ENCODE peak calls at places on chromosomes 4 and X, in seven cellular contexts. I, V, N, M, W, O and P are unnamed samples.

GRCh38 chr4:6155996-6156395 is 44.4 kb downstream of the JAKMIP1 start:
- DNase-seq in I (no peak), V (no peak), N (no peak), M (no peak), W (no peak), O (no peak), P (no peak)

GRCh38 chr4:182144621-182145359 is 98.4 kb upstream of the TENM3 start:
- DNase-seq in I (peak; percentile 22), V (no peak), N (peak; percentile 18), M (no peak), W (peak; percentile 35), O (peak; percentile 86), P (no peak)

GRCh38 chrX:71163010-71163409 is 18.4 kb downstream of the NLGN3 start:
- DNase-seq in I (no peak), V (no peak), N (no peak), M (no peak), W (no peak), O (no peak), P (peak; percentile 8)

GRCh38 chr4:159105063-159105414 is 2.2 kb downstream of the RAPGEF2 start:
- DNase-seq in I (peak; percentile 61), V (no peak), N (no peak), M (no peak), W (no peak), O (no peak), P (no peak)

GRCh38 chrX:125293792-125294780 is 25.6 kb upstream of the TEX13C start:
- DNase-seq in I (no peak), V (no peak), N (no peak), M (no peak), W (no peak), O (no peak), P (no peak)

GRCh38 chr4:153684182-153685073 is at the start of gene TLR2:
- DNase-seq in I (no peak), V (peak; percentile 70), N (peak; percentile 30), M (peak; percentile 80), W (peak; percentile 68), O (peak; percentile 96), P (peak; percentile 86)

GRCh38 chrX:69503835-69504625 is at the start of gene NALF2:
- DNase-seq in I (peak; percentile 11), V (peak; percentile 59), N (no peak), M (peak; percentile 51), W (peak; percentile 77), O (peak; percentile 80), P (peak; percentile 70)

GRCh38 chrX:38806054-38806389 is 4.8 kb downstream of the MID1IP1 start:
- DNase-seq in I (no peak), V (no peak), N (no peak), M (no peak), W (no peak), O (no peak), P (no peak)

GRCh38 chrX:148290041-148290440 is 210.4 kb upstream of the AFF2 start:
- DNase-seq in I (no peak), V (no peak), N (no peak), M (no peak), W (no peak), O (no peak), P (no peak)

GRCh38 chrX:17375631-17376380 is 806 bp downstream of the NHS start:
- DNase-seq in I (peak; percentile 22), V (peak; percentile 15), N (no peak), M (peak; percentile 2), W (peak; percentile 19), O (peak; percentile 86), P (peak; percentile 67)

GRCh38 chrX:107537815-107538214 is 88.4 kb downstream of the FRMPD3 start:
- DNase-seq in I (peak; percentile 50), V (no peak), N (no peak), M (peak; percentile 52), W (no peak), O (no peak), P (no peak)

GRCh38 chrX:68646421-68646820 is 1.0 kb upstream of the STARD8 start:
- DNase-seq in I (no peak), V (peak; percentile 20), N (no peak), M (no peak), W (no peak), O (no peak), P (no peak)

GRCh38 chr4:37561803-37562207 is 124.4 kb downstream of the RELL1 start:
- DNase-seq in I (peak; percentile 80), V (no peak), N (no peak), M (no peak), W (no peak), O (no peak), P (no peak)

GRCh38 chrX:39815621-39816020 is 282.1 kb downstream of the BCOR start:
- DNase-seq in I (peak; percentile 7), V (no peak), N (no peak), M (no peak), W (no peak), O (no peak), P (no peak)

GRCh38 chr4:169398294-169398693 is 127.5 kb upstream of the SH3RF1 start:
- DNase-seq in I (peak; percentile 76), V (no peak), N (no peak), M (no peak), W (no peak), O (no peak), P (no peak)

GRCh38 chr4:41318839-41319530 is 62.3 kb downstream of the UCHL1 start:
- DNase-seq in I (no peak), V (no peak), N (no peak), M (no peak), W (no peak), O (no peak), P (no peak)

GRCh38 chr4:38574559-38575333 is 89.3 kb upstream of the KLF3 start:
- DNase-seq in I (no peak), V (no peak), N (no peak), M (peak; percentile 43), W (peak; percentile 80), O (peak; percentile 18), P (no peak)

GRCh38 chr4:145083891-145084640 is 13.9 kb downstream of the ANAPC10 start:
- DNase-seq in I (peak; percentile 47), V (no peak), N (no peak), M (no peak), W (no peak), O (no peak), P (no peak)

GRCh38 chr4:113447695-113448265 is 313.8 kb downstream of the CAMK2D start:
- DNase-seq in I (no peak), V (no peak), N (peak; percentile 43), M (peak; percentile 13), W (no peak), O (no peak), P (no peak)

GRCh38 chr4:12963291-12963690 is 520.8 kb downstream of the RAB28 start:
- DNase-seq in I (no peak), V (no peak), N (no peak), M (no peak), W (no peak), O (no peak), P (no peak)

GRCh38 chr4:6692806-6693205 is 872 bp upstream of the S100P start:
- DNase-seq in I (peak; percentile 42), V (no peak), N (no peak), M (no peak), W (no peak), O (no peak), P (no peak)

GRCh38 chr4:159358226-159358625 is 255.3 kb downstream of the RAPGEF2 start:
- DNase-seq in I (peak; percentile 90), V (no peak), N (no peak), M (no peak), W (no peak), O (no peak), P (no peak)

DNA sequence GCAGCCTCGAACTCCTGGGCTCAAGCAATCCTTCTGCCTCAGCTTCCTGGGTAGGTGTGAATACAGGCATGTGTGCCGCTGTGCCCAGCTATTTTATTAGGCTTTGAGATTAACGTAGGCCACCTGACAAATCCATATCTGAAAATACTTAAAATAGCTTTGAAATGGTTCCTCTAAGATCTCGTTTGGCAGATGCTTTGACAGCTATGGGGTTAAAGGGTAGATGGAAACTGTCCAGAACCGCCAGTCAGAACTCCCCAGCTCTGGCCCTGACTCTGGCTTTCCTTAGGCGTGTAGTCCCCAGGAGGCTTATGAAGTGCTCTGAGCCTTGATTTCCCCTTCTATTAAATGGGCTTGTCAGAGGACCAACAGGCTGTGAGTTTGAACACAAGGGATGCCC is 32.8 kb upstream of the STIM2 start:
- DNase-seq in I (no peak), V (no peak), N (no peak), M (peak; percentile 54), W (no peak), O (no peak), P (no peak)
- H3K27ac ChIP-seq in I (no peak overlapping the region), V (no peak overlapping the region), N (no peak overlapping the region), M (peak overlapping the region; percentile 77), W (no peak overlapping the region), O (no peak overlapping the region), P (no peak overlapping the region)

GRCh38 chr4:1233641-1234277 is 15.2 kb downstream of the CTBP1 start:
- DNase-seq in I (peak; percentile 34), V (no peak), N (peak; percentile 77), M (no peak), W (no peak), O (peak; percentile 59), P (peak; percentile 89)
- TF ChIP-seq POLR2A in I (no peak), V (no peak), N (no peak), M (no peak), W (no peak), O (no peak), P (no peak)

GRCh38 chr4:17315459-17315858 is 196.4 kb downstream of the QDPR start:
- DNase-seq in I (no peak), V (no peak), N (no peak), M (no peak), W (no peak), O (no peak), P (no peak)

GRCh38 chr4:17313194-17313593 is 198.7 kb downstream of the QDPR start:
- DNase-seq in I (no peak), V (no peak), N (no peak), M (no peak), W (no peak), O (no peak), P (no peak)

GRCh38 chr4:17310269-17310652 is 201.6 kb downstream of the QDPR start:
- DNase-seq in I (peak; percentile 49), V (no peak), N (no peak), M (no peak), W (no peak), O (no peak), P (no peak)

DNA sequence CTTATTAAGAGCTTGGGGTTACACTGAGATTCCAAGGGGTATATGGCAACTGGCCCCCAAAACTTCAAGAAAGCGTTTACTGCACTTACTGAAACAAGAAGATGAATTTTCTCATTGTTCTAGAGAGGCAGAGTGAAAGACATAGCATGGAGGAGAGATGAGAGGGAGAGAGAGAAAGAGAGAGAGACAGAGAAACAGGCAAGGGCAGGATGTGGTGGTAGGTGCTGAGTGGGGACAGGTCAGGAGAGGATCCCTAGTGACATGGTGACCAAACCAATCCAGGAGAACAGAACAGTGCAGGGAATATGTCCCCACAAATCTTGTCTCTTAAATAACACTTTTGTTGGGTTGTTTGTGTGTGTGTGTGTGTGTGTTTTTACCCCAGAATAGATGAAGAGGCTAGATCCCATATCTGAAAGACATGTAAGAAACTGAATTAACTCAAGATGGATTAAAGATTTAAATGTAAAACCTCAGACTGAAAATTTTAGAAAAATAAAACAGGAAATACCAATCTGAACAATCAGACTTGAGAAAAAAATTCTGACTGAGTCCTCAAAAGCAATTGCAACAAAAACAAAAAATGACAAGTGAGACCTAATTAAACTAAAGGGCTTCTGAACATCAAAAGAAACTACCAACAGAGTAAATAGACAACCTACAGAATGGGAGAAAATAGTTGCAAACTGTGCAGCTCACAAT is 202.2 kb downstream of the QDPR start:
- DNase-seq in I (peak; percentile 37), V (no peak), N (no peak), M (no peak), W (no peak), O (no peak), P (no peak)
- TF ChIP-seq CTCF in I (no peak), V (no peak), N (no peak), M (no peak), W (no peak), O (no peak), P (no peak)

GRCh38 chr4:10095296-10095991 is 21.2 kb downstream of the WDR1 start:
- DNase-seq in I (no peak), V (no peak), N (no peak), M (no peak), W (no peak), O (no peak), P (no peak)
- H3K27ac ChIP-seq in I (peak overlapping the region; percentile 83), V (peak overlapping the region; percentile 81), N (peak overlapping the region; percentile 85), M (no peak overlapping the region), W (peak overlapping the region; percentile 49), O (peak overlapping the region; percentile 84), P (peak overlapping the region; percentile 69)